ENCODE peak calls at places on chromosomes 12 and 14, in nine cellular contexts. One of them, this sample, is unnamed.

GRCh38 chr14:92906823-92907222 is 16.1 kb upstream of the CHGA start:
- DNase-seq in psoas muscle: no peak
- DNase-seq in mucosa of descending colon: no peak
- DNase-seq in Calu3: no peak
- DNase-seq in NCI-H1092: peak; percentile 54
- DNase-seq in IMR-90: no peak
- DNase-seq in GM12892: no peak
- DNase-seq in mesothelial cell of epicardium: no peak
- DNase-seq in kidney tubule cell: no peak
- DNase-seq in this sample: no peak

GRCh38 chr14:50795127-50795526 is 35.8 kb downstream of the NIN start:
- DNase-seq in psoas muscle: no peak
- DNase-seq in Calu3: no peak
- DNase-seq in mesothelial cell of epicardium: no peak
- DNase-seq in IMR-90: no peak
- DNase-seq in mucosa of descending colon: no peak
- DNase-seq in NCI-H1092: no peak
- DNase-seq in kidney tubule cell: no peak
- DNase-seq in GM12892: no peak
- DNase-seq in this sample: no peak

GRCh38 chr14:56057071-56057865 is 60.9 kb upstream of the PELI2 start:
- DNase-seq in kidney tubule cell: no peak
- DNase-seq in psoas muscle: no peak
- DNase-seq in Calu3: no peak
- DNase-seq in GM12892: no peak
- DNase-seq in IMR-90: no peak
- DNase-seq in mucosa of descending colon: no peak
- DNase-seq in NCI-H1092: peak; percentile 91
- DNase-seq in mesothelial cell of epicardium: no peak
- DNase-seq in this sample: no peak

GRCh38 chr12:22530-23201 is 43.9 kb upstream of the IQSEC3 start:
- DNase-seq in GM12892: no peak
- DNase-seq in Calu3: no peak
- DNase-seq in NCI-H1092: no peak
- DNase-seq in IMR-90: no peak
- DNase-seq in mesothelial cell of epicardium: no peak
- DNase-seq in mucosa of descending colon: no peak
- DNase-seq in kidney tubule cell: no peak
- DNase-seq in psoas muscle: no peak
- DNase-seq in this sample: no peak

GRCh38 chr12:9673404-9674225 is 4.1 kb downstream of the CLEC2D start:
- DNase-seq in kidney tubule cell: peak; percentile 92
- DNase-seq in IMR-90: peak; percentile 92
- DNase-seq in GM12892: no peak
- DNase-seq in mesothelial cell of epicardium: no peak
- DNase-seq in NCI-H1092: no peak
- DNase-seq in psoas muscle: peak; percentile 42
- DNase-seq in Calu3: peak; percentile 55
- DNase-seq in mucosa of descending colon: peak; percentile 52
- DNase-seq in this sample: peak; percentile 89

GRCh38 chr12:124964836-124965462 is 24.0 kb downstream of the DHX37 start:
- DNase-seq in psoas muscle: no peak
- DNase-seq in Calu3: no peak
- DNase-seq in mesothelial cell of epicardium: no peak
- DNase-seq in GM12892: no peak
- DNase-seq in kidney tubule cell: no peak
- DNase-seq in NCI-H1092: no peak
- DNase-seq in IMR-90: no peak
- DNase-seq in mucosa of descending colon: no peak
- DNase-seq in this sample: no peak

GRCh38 chr12:53770281-53770680 is 18.5 kb upstream of the CISTR start:
- DNase-seq in mucosa of descending colon: no peak
- DNase-seq in kidney tubule cell: peak; percentile 85
- DNase-seq in mesothelial cell of epicardium: no peak
- DNase-seq in IMR-90: peak; percentile 97
- DNase-seq in NCI-H1092: no peak
- DNase-seq in psoas muscle: no peak
- DNase-seq in GM12892: no peak
- DNase-seq in Calu3: no peak
- DNase-seq in this sample: peak; percentile 91

GRCh38 chr12:124436366-124436765 is 131.0 kb downstream of the NCOR2 start:
- DNase-seq in NCI-H1092: no peak
- DNase-seq in kidney tubule cell: no peak
- DNase-seq in mesothelial cell of epicardium: no peak
- DNase-seq in psoas muscle: no peak
- DNase-seq in mucosa of descending colon: no peak
- DNase-seq in GM12892: no peak
- DNase-seq in IMR-90: peak; percentile 16
- DNase-seq in Calu3: no peak
- DNase-seq in this sample: peak; percentile 47

GRCh38 chr14:35122696-35123387 is 490 bp downstream of the PRORP start:
- DNase-seq in psoas muscle: no peak
- DNase-seq in IMR-90: peak; percentile 59
- DNase-seq in Calu3: peak; percentile 8
- DNase-seq in kidney tubule cell: peak; percentile 22
- DNase-seq in mesothelial cell of epicardium: no peak
- DNase-seq in NCI-H1092: no peak
- DNase-seq in GM12892: no peak
- DNase-seq in mucosa of descending colon: no peak
- DNase-seq in this sample: peak; percentile 32

GRCh38 chr12:1660304-1661187 is 30.3 kb upstream of the ADIPOR2 start:
- DNase-seq in NCI-H1092: no peak
- DNase-seq in mucosa of descending colon: peak; percentile 83
- DNase-seq in kidney tubule cell: peak; percentile 57
- DNase-seq in psoas muscle: peak; percentile 38
- DNase-seq in mesothelial cell of epicardium: no peak
- DNase-seq in Calu3: peak; percentile 80
- DNase-seq in IMR-90: no peak
- DNase-seq in GM12892: no peak
- DNase-seq in this sample: peak; percentile 48

GRCh38 chr12:105812356-105812755 is 326.4 kb downstream of the NUAK1 start:
- DNase-seq in IMR-90: no peak
- DNase-seq in mucosa of descending colon: no peak
- DNase-seq in Calu3: no peak
- DNase-seq in GM12892: no peak
- DNase-seq in NCI-H1092: no peak
- DNase-seq in psoas muscle: no peak
- DNase-seq in mesothelial cell of epicardium: no peak
- DNase-seq in kidney tubule cell: no peak
- DNase-seq in this sample: no peak

GRCh38 chr12:5479761-5480160 is 47.9 kb downstream of the NTF3 start:
- DNase-seq in kidney tubule cell: no peak
- DNase-seq in NCI-H1092: no peak
- DNase-seq in Calu3: no peak
- DNase-seq in mesothelial cell of epicardium: no peak
- DNase-seq in IMR-90: no peak
- DNase-seq in mucosa of descending colon: no peak
- DNase-seq in GM12892: no peak
- DNase-seq in psoas muscle: no peak
- DNase-seq in this sample: no peak

GRCh38 chr12:113700943-113701342 is 229.3 kb upstream of the LHX5 start:
- DNase-seq in mesothelial cell of epicardium: no peak
- DNase-seq in NCI-H1092: no peak
- DNase-seq in kidney tubule cell: peak; percentile 65
- DNase-seq in GM12892: no peak
- DNase-seq in psoas muscle: no peak
- DNase-seq in mucosa of descending colon: no peak
- DNase-seq in Calu3: no peak
- DNase-seq in IMR-90: peak; percentile 49
- DNase-seq in this sample: peak; percentile 61

GRCh38 chr14:78704965-78705364 is 534.8 kb downstream of the NRXN3 start:
- DNase-seq in mucosa of descending colon: no peak
- DNase-seq in Calu3: no peak
- DNase-seq in NCI-H1092: no peak
- DNase-seq in mesothelial cell of epicardium: no peak
- DNase-seq in IMR-90: no peak
- DNase-seq in psoas muscle: no peak
- DNase-seq in kidney tubule cell: no peak
- DNase-seq in GM12892: no peak
- DNase-seq in this sample: no peak

GRCh38 chr12:122276242-122276641 is 9.9 kb upstream of the VPS33A start:
- DNase-seq in IMR-90: no peak
- DNase-seq in mesothelial cell of epicardium: no peak
- DNase-seq in psoas muscle: no peak
- DNase-seq in Calu3: no peak
- DNase-seq in GM12892: no peak
- DNase-seq in kidney tubule cell: no peak
- DNase-seq in mucosa of descending colon: no peak
- DNase-seq in NCI-H1092: no peak
- DNase-seq in this sample: no peak

GRCh38 chr12:5461966-5462365 is 30.1 kb downstream of the NTF3 start:
- DNase-seq in NCI-H1092: no peak
- DNase-seq in mucosa of descending colon: no peak
- DNase-seq in mesothelial cell of epicardium: no peak
- DNase-seq in Calu3: no peak
- DNase-seq in IMR-90: no peak
- DNase-seq in psoas muscle: no peak
- DNase-seq in kidney tubule cell: no peak
- DNase-seq in GM12892: no peak
- DNase-seq in this sample: no peak

GRCh38 chr12:118135788-118136558 is at the start of gene PEBP1:
- DNase-seq in Calu3: peak; percentile 98
- DNase-seq in kidney tubule cell: peak; percentile 93
- DNase-seq in NCI-H1092: peak; percentile 71
- DNase-seq in GM12892: peak; percentile 91
- DNase-seq in IMR-90: peak; percentile 84
- DNase-seq in psoas muscle: peak; percentile 95
- DNase-seq in mesothelial cell of epicardium: peak; percentile 89
- DNase-seq in mucosa of descending colon: peak; percentile 98
- DNase-seq in this sample: peak; percentile 97

GRCh38 chr12:5648692-5649338 is 216.9 kb downstream of the NTF3 start:
- DNase-seq in IMR-90: peak; percentile 58
- DNase-seq in GM12892: no peak
- DNase-seq in NCI-H1092: peak; percentile 84
- DNase-seq in kidney tubule cell: peak; percentile 51
- DNase-seq in psoas muscle: no peak
- DNase-seq in mesothelial cell of epicardium: no peak
- DNase-seq in mucosa of descending colon: no peak
- DNase-seq in Calu3: peak; percentile 1
- DNase-seq in this sample: peak; percentile 37

GRCh38 chr12:2683283-2684025 is 111.3 kb upstream of the FKBP4 start:
- DNase-seq in mucosa of descending colon: peak; percentile 68
- DNase-seq in GM12892: no peak
- DNase-seq in psoas muscle: no peak
- DNase-seq in IMR-90: peak; percentile 30
- DNase-seq in NCI-H1092: no peak
- DNase-seq in Calu3: no peak
- DNase-seq in mesothelial cell of epicardium: no peak
- DNase-seq in kidney tubule cell: no peak
- DNase-seq in this sample: peak; percentile 29

GRCh38 chr12:47717443-47718193 is 7.7 kb downstream of the ENDOU start:
- DNase-seq in Calu3: peak; percentile 43
- DNase-seq in mucosa of descending colon: peak; percentile 82
- DNase-seq in kidney tubule cell: peak; percentile 68
- DNase-seq in psoas muscle: peak; percentile 83
- DNase-seq in IMR-90: peak; percentile 85
- DNase-seq in NCI-H1092: peak; percentile 82
- DNase-seq in mesothelial cell of epicardium: peak; percentile 52
- DNase-seq in GM12892: no peak
- DNase-seq in this sample: peak; percentile 81

GRCh38 chr12:131583085-131583712 is 127.7 kb upstream of the SFSWAP start:
- DNase-seq in mucosa of descending colon: no peak
- DNase-seq in IMR-90: no peak
- DNase-seq in NCI-H1092: no peak
- DNase-seq in mesothelial cell of epicardium: no peak
- DNase-seq in psoas muscle: no peak
- DNase-seq in Calu3: no peak
- DNase-seq in kidney tubule cell: no peak
- DNase-seq in GM12892: no peak
- DNase-seq in this sample: peak; percentile 4

This sample was measured in foreskin fibroblast.